ENCODE peak calls at places on chromosomes 3 and 15, in four cellular contexts. U is endothelial cell of umbilical vein, Z is MM.1S, T is IMR-90. V is an unnamed sample.

GRCh38 chr3:28240440-28240839 is 979 bp upstream of the CMC1 start:
- DNase-seq in U (peak), Z (no peak), T (no peak), V (no peak)

GRCh38 chr15:22240951-22241350 is 160.6 kb downstream of the OR4M2 start:
- DNase-seq in U (no peak), Z (no peak), T (no peak), V (no peak)

GRCh38 chr3:126293370-126294082 is 63.7 kb downstream of the KLF15 start:
- DNase-seq in U (no peak), Z (no peak), T (peak), V (no peak)

GRCh38 chr3:48765376-48765775 is 48.4 kb upstream of the IP6K2 start:
- DNase-seq in U (no peak), Z (no peak), T (no peak), V (peak)

GRCh38 chr3:194540268-194540937 is 53.6 kb upstream of the ATP13A3 start:
- DNase-seq in U (peak), Z (no peak), T (peak), V (no peak)

GRCh38 chr3:127730171-127730570 is 57.4 kb downstream of the ABTB1 start:
- DNase-seq in U (no peak), Z (no peak), T (no peak), V (no peak)

GRCh38 chr15:70772402-70772801 is 9.0 kb upstream of the UACA start:
- DNase-seq in U (no peak), Z (no peak), T (peak), V (no peak)

GRCh38 chr15:68644088-68644904 is 65.5 kb downstream of the CORO2B start:
- DNase-seq in U (no peak), Z (no peak), T (peak), V (peak)

GRCh38 chr3:132325634-132326033 is 8.4 kb downstream of the ACP3 start:
- DNase-seq in U (no peak), Z (no peak), T (no peak), V (no peak)

GRCh38 chr3:54902286-54902685 is 25.6 kb downstream of the LRTM1 start:
- DNase-seq in U (no peak), Z (no peak), T (no peak), V (no peak)

GRCh38 chr3:184155644-184156521 is 706 bp downstream of the DVL3 start:
- DNase-seq in U (peak), Z (peak), T (peak), V (peak)

GRCh38 chr15:77497108-77497737 is 76.5 kb downstream of the HMG20A start:
- DNase-seq in U (no peak), Z (no peak), T (no peak), V (peak)

DNA sequence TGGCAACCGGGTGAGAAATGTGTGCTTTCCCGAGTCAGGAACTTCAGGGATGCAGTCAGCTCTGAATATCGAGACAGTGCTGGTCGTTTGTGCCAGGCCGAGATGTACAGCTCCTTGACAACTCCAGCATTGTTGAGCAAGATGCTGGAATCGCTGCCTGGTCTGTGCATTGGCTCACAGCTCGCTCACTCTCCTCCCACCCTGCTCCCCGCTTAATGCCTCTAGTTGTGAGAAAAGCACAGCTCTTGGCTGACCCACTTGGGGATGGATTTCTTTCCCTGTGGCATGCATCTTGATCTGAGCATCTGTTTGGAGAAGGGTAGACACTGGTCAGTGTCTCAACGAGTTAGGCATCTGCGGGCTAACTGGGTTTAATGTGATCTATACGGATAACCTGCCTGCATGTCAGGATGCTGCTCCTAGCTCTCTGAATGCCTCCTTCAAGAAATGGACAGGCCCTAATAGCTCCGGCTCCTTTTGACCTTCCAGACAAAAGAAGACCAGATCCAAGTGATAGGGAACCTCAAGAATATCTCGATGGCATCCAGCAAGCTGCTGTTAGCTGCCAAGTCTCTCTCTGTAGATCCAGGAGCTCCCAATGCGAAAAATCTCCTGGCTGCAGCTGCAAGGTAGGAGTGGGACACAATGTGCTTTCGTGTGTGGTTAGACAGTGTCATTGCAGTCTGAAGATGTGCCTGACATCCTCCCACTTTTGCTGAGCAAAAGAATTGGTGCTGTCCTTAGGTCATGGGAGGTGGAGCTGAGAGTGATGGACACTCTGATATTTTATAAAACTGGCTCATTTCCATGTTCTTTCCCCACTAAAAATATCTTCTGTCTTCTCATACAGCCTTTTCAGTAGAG is 302.2 kb upstream of the TPM1 start:
- DNase-seq in U (no peak), Z (no peak), T (peak), V (no peak)
- H3K4me2 ChIP-seq in U (no peak), Z (no peak), T (no peak), V (peak)

GRCh38 chr3:72048873-72049272 is 263.9 kb upstream of the PROK2 start:
- DNase-seq in U (no peak), Z (no peak), T (no peak), V (no peak)

GRCh38 chr3:72050771-72051170 is 265.8 kb upstream of the PROK2 start:
- DNase-seq in U (no peak), Z (no peak), T (no peak), V (no peak)

GRCh38 chr3:72047472-72047871 is 262.5 kb upstream of the PROK2 start:
- DNase-seq in U (no peak), Z (no peak), T (no peak), V (peak)

GRCh38 chr3:72049300-72049699 is 264.4 kb upstream of the PROK2 start:
- DNase-seq in U (no peak), Z (no peak), T (no peak), V (no peak)

GRCh38 chr3:72050048-72050632 is 265.2 kb upstream of the PROK2 start:
- DNase-seq in U (no peak), Z (no peak), T (no peak), V (no peak)
- TF ChIP-seq CTCF in U (no peak), Z (no peak), T (no peak), V (no peak)

DNA sequence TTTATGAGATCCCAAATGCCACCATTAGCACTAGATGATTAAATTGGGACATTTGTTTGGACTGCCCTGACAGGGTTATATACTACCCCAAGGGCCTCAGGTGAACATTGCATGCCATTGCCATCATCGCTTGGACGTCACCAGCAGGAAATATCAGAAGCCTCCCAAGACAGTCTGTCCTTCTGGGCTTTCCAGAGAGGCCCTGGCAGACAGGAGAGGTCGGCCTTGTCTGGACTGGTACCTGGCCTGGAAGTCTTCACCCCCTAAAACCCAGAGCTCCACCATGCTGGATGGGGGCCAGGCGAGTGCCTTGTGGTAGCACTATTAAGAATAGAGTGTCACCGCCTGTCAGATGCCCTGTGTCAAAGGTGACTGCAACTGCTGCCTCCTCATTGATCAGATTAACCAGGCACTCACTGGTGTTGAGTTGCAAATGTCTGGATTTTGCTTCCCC is 324.1 kb upstream of the RASGRP1 start:
- DNase-seq in U (no peak), Z (no peak), T (no peak), V (no peak)
- H3K4me2 ChIP-seq in U (no peak), Z (no peak), T (no peak), V (no peak)

DNA sequence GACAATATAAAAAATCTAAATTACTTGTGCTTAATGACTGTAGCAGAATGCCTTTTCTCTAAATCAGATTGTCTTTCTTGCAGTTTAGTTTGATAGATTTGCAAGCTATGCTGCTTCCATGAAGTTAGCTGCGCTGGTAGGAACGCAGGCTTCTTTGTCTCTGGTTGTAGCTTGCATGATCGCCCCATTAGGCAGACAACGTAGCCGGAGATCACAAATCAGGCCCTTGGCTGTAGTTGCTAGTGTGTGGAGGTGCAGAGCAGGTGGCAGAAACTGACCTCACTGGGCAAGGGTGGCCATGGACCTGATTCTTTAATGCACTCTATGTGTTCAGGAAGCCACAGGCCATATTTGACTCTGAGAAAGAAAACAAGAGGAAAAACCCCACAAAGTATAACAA is 6.2 kb downstream of the ZIC1 start:
- DNase-seq in U (no peak), Z (no peak), T (no peak), V (no peak)
- TF ChIP-seq CTCF in U (no peak), Z (no peak), T (no peak), V (no peak)

GRCh38 chr3:45112939-45113338 is 33.2 kb downstream of the CDCP1 start:
- DNase-seq in U (no peak), Z (no peak), T (peak), V (no peak)

GRCh38 chr3:45109736-45110135 is 36.4 kb downstream of the CDCP1 start:
- DNase-seq in U (no peak), Z (no peak), T (no peak), V (no peak)

GRCh38 chr3:45113625-45114050 is 32.5 kb downstream of the CDCP1 start:
- DNase-seq in U (no peak), Z (peak), T (peak), V (no peak)

GRCh38 chr3:45106874-45107273 is 39.3 kb downstream of the CDCP1 start:
- DNase-seq in U (no peak), Z (no peak), T (no peak), V (no peak)

DNA sequence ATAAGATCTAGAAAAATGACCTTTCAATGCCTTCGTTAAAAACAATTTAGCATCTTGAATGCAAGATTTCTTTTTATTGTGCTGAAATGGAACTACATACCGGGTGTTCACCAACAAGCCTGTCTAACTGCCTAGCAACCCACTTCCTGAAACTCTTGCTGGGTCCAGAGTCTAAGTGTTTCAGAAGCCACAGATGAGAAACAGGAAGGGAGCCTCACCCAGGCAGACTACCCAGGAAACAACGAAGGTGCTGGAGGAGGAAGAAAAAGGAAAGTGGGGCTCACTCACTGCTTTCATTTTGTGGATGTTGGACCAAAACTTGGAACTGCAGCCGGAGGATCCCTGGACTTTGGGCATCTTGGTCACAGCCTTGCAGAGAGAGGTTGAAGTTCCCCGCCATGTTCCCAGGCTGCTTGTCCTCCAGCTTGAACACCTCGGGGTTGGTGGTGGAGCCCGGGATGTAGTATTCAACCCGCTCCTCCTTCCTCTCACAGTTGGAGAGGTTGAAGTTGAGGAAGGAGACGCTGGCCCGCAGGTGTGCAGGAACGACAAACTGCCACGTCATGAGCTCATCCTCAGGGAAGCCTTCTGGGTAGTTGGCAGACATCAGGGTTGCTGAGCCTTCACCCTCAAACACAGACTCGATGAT is 35.9 kb downstream of the CDCP1 start:
- DNase-seq in U (no peak), Z (peak), T (no peak), V (no peak)
- H3K4me2 ChIP-seq in U (no peak), Z (peak), T (no peak), V (no peak)

GRCh38 chr3:9862391-9863235 is 17.4 kb downstream of the CIDEC start:
- DNase-seq in U (peak), Z (no peak), T (no peak), V (no peak)
- TF ChIP-seq CTCF in U (peak), Z (peak), T (peak), V (no peak)

GRCh38 chr3:171356251-171356650 is 104.0 kb downstream of the TNIK start:
- DNase-seq in U (peak), Z (no peak), T (no peak), V (peak)

GRCh38 chr3:171357721-171358120 is 102.5 kb downstream of the TNIK start:
- DNase-seq in U (peak), Z (no peak), T (no peak), V (no peak)

GRCh38 chr3:171354706-171355582 is 105.3 kb downstream of the TNIK start:
- DNase-seq in U (no peak), Z (no peak), T (no peak), V (peak)

GRCh38 chr3:171358891-171359218 is 101.3 kb downstream of the TNIK start:
- DNase-seq in U (no peak), Z (no peak), T (no peak), V (no peak)

GRCh38 chr3:171358171-171358890 is 101.9 kb downstream of the TNIK start:
- DNase-seq in U (peak), Z (no peak), T (no peak), V (peak)
- H3K4me2 ChIP-seq in U (no peak), Z (no peak), T (no peak), V (no peak)

V was measured in mammary epithelial cell.